ENCODE peak calls at places on chromosome 1, in six cellular contexts. Z is tibial artery, T is esophagus muscularis mucosa, V is HEK293T, B is dermis blood vessel endothelial cell, X is DMS153. F is an unnamed sample.

GRCh38 chr1:32954183-32954582 is 10.4 kb downstream of the RNF19B start:
- DNase-seq in B (no peak), V (no peak), T (no peak), X (no peak), Z (no peak), F (no peak)

GRCh38 chr1:97340951-97341350 is 579.9 kb downstream of the DPYD start:
- DNase-seq in X (no peak), Z (no peak), B (no peak), T (no peak), V (no peak), F (peak)

GRCh38 chr1:192879416-192879815 is 70.6 kb downstream of the RGS2 start:
- DNase-seq in T (no peak), V (no peak), X (no peak), Z (no peak), B (no peak), F (no peak)

GRCh38 chr1:3905953-3906671 is 6.0 kb upstream of the C1orf174 start:
- DNase-seq in Z (no peak), V (no peak), B (no peak), T (no peak), X (no peak), F (no peak)

GRCh38 chr1:158941317-158941716 is 10.0 kb downstream of the PYHIN1 start:
- DNase-seq in X (no peak), T (no peak), V (no peak), B (no peak), Z (no peak), F (no peak)

GRCh38 chr1:151147132-151147503 is 687 bp upstream of the SEMA6C start:
- DNase-seq in V (no peak), Z (no peak), T (no peak), B (peak), X (no peak), F (no peak)

GRCh38 chr1:205442051-205442721 is 13.7 kb downstream of the BLACAT1 start:
- DNase-seq in X (peak), Z (no peak), B (peak), V (no peak), T (no peak), F (no peak)

GRCh38 chr1:68197891-68198290 is 34.4 kb downstream of the WLS start:
- DNase-seq in B (peak), X (peak), T (no peak), Z (no peak), V (no peak), F (no peak)

GRCh38 chr1:203216274-203217138 is 13.0 kb downstream of the CHIT1 start:
- DNase-seq in B (peak), X (peak), T (no peak), V (peak), Z (peak), F (peak)

GRCh38 chr1:8370928-8371327 is 53.0 kb downstream of the SLC45A1 start:
- DNase-seq in V (no peak), Z (no peak), X (peak), B (no peak), T (no peak), F (no peak)